ENCODE peak calls at places on chromosome 20, in ten cellular contexts. K is anterior cingulate cortex; S is sigmoid colon; Z is RWPE1; Y is cardiac fibroblast; F is HTR-8/SVneo; A is activated CD4-positive, alpha-beta T cell treated with anti-CD3 and anti-CD28 coated beads for 24 hours; H is aorta; J is T-helper 2 cell; D is Kasumi-1. V is an unnamed sample.

GRCh38 chr20:13105864-13106457 is 97.2 kb downstream of the SPTLC3 start:
- DNase-seq in K (no peak), S (no peak), Z (peak), Y (peak), F (peak), A (no peak), H (no peak), J (no peak), D (peak), V (no peak)

GRCh38 chr20:24502184-24502583 is 32.8 kb downstream of the SYNDIG1 start:
- DNase-seq in K (peak), S (peak), Z (peak), Y (peak), F (no peak), A (no peak), H (peak), J (no peak), D (no peak), V (no peak)

GRCh38 chr20:62824476-62825287 is 7.8 kb downstream of the COL9A3 start:
- DNase-seq in K (no peak), S (peak), Z (no peak), Y (peak), F (peak), A (peak), H (no peak), J (peak), D (peak), V (peak)

GRCh38 chr20:41717464-41717863 is 99.3 kb upstream of the CHD6 start:
- DNase-seq in K (no peak), S (no peak), Z (no peak), Y (peak), F (no peak), A (no peak), H (no peak), J (no peak), D (no peak), V (peak)

GRCh38 chr20:14687317-14687716 is 349.9 kb upstream of the FLRT3 start:
- DNase-seq in K (no peak), S (no peak), Z (peak), Y (no peak), F (no peak), A (no peak), H (no peak), J (no peak), D (no peak), V (no peak)

GRCh38 chr20:44336086-44336485 is 757 bp upstream of the R3HDML start:
- DNase-seq in K (no peak), S (no peak), Z (no peak), Y (no peak), F (no peak), A (no peak), H (no peak), J (no peak), D (no peak), V (no peak)

GRCh38 chr20:37319120-37319717 is 26.7 kb upstream of the SRC start:
- DNase-seq in K (no peak), S (no peak), Z (no peak), Y (no peak), F (no peak), A (no peak), H (no peak), J (no peak), D (peak), V (no peak)

GRCh38 chr20:19773471-19773870 is 15.4 kb downstream of the RIN2 start:
- DNase-seq in K (no peak), S (no peak), Z (no peak), Y (no peak), F (no peak), A (no peak), H (no peak), J (no peak), D (no peak), V (no peak)

GRCh38 chr20:60749804-60750602 is 502.1 kb upstream of the CDH4 start:
- DNase-seq in K (no peak), S (no peak), Z (no peak), Y (no peak), F (no peak), A (no peak), H (no peak), J (no peak), D (no peak), V (no peak)

GRCh38 chr20:12086359-12086758 is 168.7 kb downstream of the BTBD3 start:
- DNase-seq in K (no peak), S (no peak), Z (no peak), Y (no peak), F (no peak), A (no peak), H (no peak), J (no peak), D (no peak), V (no peak)

GRCh38 chr20:47612670-47613069 is 111.0 kb downstream of the NCOA3 start:
- DNase-seq in K (no peak), S (no peak), Z (no peak), Y (no peak), F (no peak), A (no peak), H (no peak), J (no peak), D (no peak), V (no peak)

GRCh38 chr20:49247169-49247734 is 28.0 kb downstream of the DDX27 start:
- DNase-seq in K (no peak), S (no peak), Z (no peak), Y (no peak), F (no peak), A (no peak), H (no peak), J (no peak), D (no peak), V (no peak)

GRCh38 chr20:59625214-59625922 is 21.0 kb downstream of the PHACTR3 start:
- DNase-seq in K (no peak), S (no peak), Z (no peak), Y (no peak), F (no peak), A (no peak), H (no peak), J (no peak), D (no peak), V (no peak)

GRCh38 chr20:4870906-4871305 is 130.4 kb downstream of the SLC23A2 start:
- DNase-seq in K (no peak), S (no peak), Z (no peak), Y (no peak), F (no peak), A (no peak), H (no peak), J (no peak), D (no peak), V (no peak)

GRCh38 chr20:59207235-59207634 is 43.6 kb downstream of the ZNF831 start:
- DNase-seq in K (no peak), S (no peak), Z (no peak), Y (no peak), F (no peak), A (no peak), H (no peak), J (no peak), D (no peak), V (no peak)

V was measured in D721Med.